ENCODE peak calls at places on chromosomes 3 and 15, in seven cellular contexts. G is NCI-H1092 treated with DMSO at 0.1 percent for 48 hours; N is CD8-positive, alpha-beta memory T cell; T is neural crest cell; K is GM23338; X is natural killer cell; A is AG04449. D is an unnamed sample.

GRCh38 chr3:138846350-138846756 is 11.6 kb upstream of the PIK3CB start:
- DNase-seq in G (no peak), N (no peak), T (no peak), K (peak), X (no peak), A (no peak), D (no peak)

GRCh38 chr3:102141096-102141912 is 292.0 kb downstream of the NFKBIZ start:
- DNase-seq in G (no peak), N (no peak), T (no peak), K (no peak), X (no peak), A (no peak), D (no peak)

GRCh38 chr3:110341047-110341446 is 730.6 kb upstream of the NECTIN3 start:
- DNase-seq in G (no peak), N (no peak), T (no peak), K (no peak), X (no peak), A (no peak), D (no peak)

GRCh38 chr3:71245971-71246860 is 337.3 kb downstream of the FOXP1 start:
- DNase-seq in G (peak), N (no peak), T (no peak), K (no peak), X (no peak), A (no peak), D (no peak)

GRCh38 chr3:139213936-139214335 is 129.9 kb upstream of the MRPS22 start:
- DNase-seq in G (no peak), N (no peak), T (no peak), K (no peak), X (no peak), A (no peak), D (no peak)

GRCh38 chr3:63015614-63016016 is 140.4 kb upstream of the CADPS start:
- DNase-seq in G (no peak), N (no peak), T (peak), K (peak), X (no peak), A (no peak), D (no peak)

GRCh38 chr15:66737243-66738010 is 35.4 kb downstream of the SMAD6 start:
- DNase-seq in G (no peak), N (no peak), T (no peak), K (no peak), X (no peak), A (no peak), D (no peak)

GRCh38 chr3:25548836-25549235 is 115.9 kb downstream of the TOP2B start:
- DNase-seq in G (no peak), N (no peak), T (no peak), K (no peak), X (no peak), A (no peak), D (no peak)

GRCh38 chr15:90087454-90088154 is 14.7 kb downstream of the IDH2 start:
- DNase-seq in G (no peak), N (no peak), T (no peak), K (peak), X (no peak), A (no peak), D (no peak)

GRCh38 chr3:62065985-62066693 is 307.2 kb downstream of the FEZF2 start:
- DNase-seq in G (no peak), N (no peak), T (no peak), K (no peak), X (no peak), A (no peak), D (no peak)

GRCh38 chr15:62533687-62534086 is 368.6 kb upstream of the C2CD4B start:
- DNase-seq in G (no peak), N (no peak), T (no peak), K (peak), X (no peak), A (no peak), D (no peak)

GRCh38 chr15:43235536-43235935 is 14.7 kb upstream of the EPB42 start:
- DNase-seq in G (no peak), N (no peak), T (no peak), K (no peak), X (no peak), A (no peak), D (no peak)

GRCh38 chr3:120762575-120762974 is 20.0 kb downstream of the GTF2E1 start:
- DNase-seq in G (no peak), N (no peak), T (no peak), K (no peak), X (no peak), A (no peak), D (no peak)

GRCh38 chr3:42730294-42730693 is 27.7 kb upstream of the HHATL start:
- DNase-seq in G (no peak), N (no peak), T (no peak), K (no peak), X (no peak), A (no peak), D (no peak)

GRCh38 chr3:136949708-136950107 is 8.1 kb upstream of the IL20RB start:
- DNase-seq in G (no peak), N (no peak), T (no peak), K (no peak), X (no peak), A (no peak), D (no peak)

GRCh38 chr3:52249683-52250082 is 4.1 kb downstream of the PPM1M start:
- DNase-seq in G (no peak), N (no peak), T (no peak), K (no peak), X (no peak), A (no peak), D (no peak)

GRCh38 chr3:131350506-131350905 is 31.1 kb upstream of the NUDT16 start:
- DNase-seq in G (no peak), N (no peak), T (no peak), K (no peak), X (no peak), A (no peak), D (no peak)

GRCh38 chr3:170840291-170840859 is 29.6 kb downstream of the RPL22L1 start:
- DNase-seq in G (no peak), N (no peak), T (no peak), K (no peak), X (no peak), A (no peak), D (no peak)

GRCh38 chr3:158381274-158381868 is 189.6 kb upstream of the MLF1 start:
- DNase-seq in G (no peak), N (no peak), T (no peak), K (no peak), X (no peak), A (no peak), D (no peak)

GRCh38 chr3:168996622-168997021 is 666.9 kb downstream of the MECOM start:
- DNase-seq in G (no peak), N (no peak), T (no peak), K (no peak), X (no peak), A (no peak), D (no peak)

GRCh38 chr3:167450195-167450594 is 23.6 kb downstream of the SERPINI2 start:
- DNase-seq in G (no peak), N (no peak), T (no peak), K (no peak), X (no peak), A (no peak), D (no peak)